ENCODE peak calls at places on chromosomes 1 and 21, in four cellular contexts. One of them, this sample, is unnamed. For H3K36me3, the result is how much of the 10 kb centered on the place peaks cover.

GRCh38 chr1:161681879-161682278 is 18.9 kb downstream of the FCGR2B start:
- DNase-seq in WERI-Rb-1: no peak
- DNase-seq in PC-9: no peak
- DNase-seq in naive thymus-derived CD4-positive, alpha-beta T cell: no peak
- DNase-seq in this sample: no peak

GRCh38 chr1:67832737-67833594 is at the start of gene GNG12:
- DNase-seq in WERI-Rb-1: peak
- DNase-seq in PC-9: peak
- DNase-seq in naive thymus-derived CD4-positive, alpha-beta T cell: no peak
- DNase-seq in this sample: peak

GRCh38 chr1:48061162-48062136 is 64.3 kb upstream of the TRABD2B start:
- DNase-seq in PC-9: no peak
- DNase-seq in naive thymus-derived CD4-positive, alpha-beta T cell: no peak
- DNase-seq in WERI-Rb-1: peak
- DNase-seq in this sample: peak

GRCh38 chr1:77313491-77313890 is 31.7 kb downstream of the AK5 start:
- DNase-seq in WERI-Rb-1: peak
- DNase-seq in naive thymus-derived CD4-positive, alpha-beta T cell: peak
- DNase-seq in PC-9: no peak
- DNase-seq in this sample: peak

GRCh38 chr21:39911286-39911685 is 44.0 kb downstream of the PCP4 start:
- DNase-seq in PC-9: no peak
- DNase-seq in naive thymus-derived CD4-positive, alpha-beta T cell: no peak
- DNase-seq in WERI-Rb-1: peak
- DNase-seq in this sample: no peak

GRCh38 chr1:111878096-111878495 is 111.4 kb downstream of the KCND3 start:
- DNase-seq in naive thymus-derived CD4-positive, alpha-beta T cell: no peak
- DNase-seq in PC-9: no peak
- DNase-seq in WERI-Rb-1: no peak
- DNase-seq in this sample: no peak

GRCh38 chr1:38558055-38558454 is 301.5 kb downstream of the RRAGC start:
- DNase-seq in PC-9: no peak
- DNase-seq in WERI-Rb-1: no peak
- DNase-seq in naive thymus-derived CD4-positive, alpha-beta T cell: no peak
- DNase-seq in this sample: no peak

GRCh38 chr21:33760641-33761103 is 118.4 kb downstream of the ITSN1 start:
- DNase-seq in WERI-Rb-1: no peak
- DNase-seq in naive thymus-derived CD4-positive, alpha-beta T cell: no peak
- DNase-seq in PC-9: no peak
- DNase-seq in this sample: no peak

GRCh38 chr1:235864965-235865525 is 1.7 kb downstream of the LYST start:
- DNase-seq in WERI-Rb-1: no peak
- DNase-seq in PC-9: no peak
- DNase-seq in naive thymus-derived CD4-positive, alpha-beta T cell: no peak
- DNase-seq in this sample: no peak

GRCh38 chr1:156500847-156501686 is 492 bp upstream of the MEF2D start:
- DNase-seq in WERI-Rb-1: peak
- DNase-seq in PC-9: peak
- DNase-seq in naive thymus-derived CD4-positive, alpha-beta T cell: peak
- DNase-seq in this sample: peak

GRCh38 chr1:234862360-234862943 is 252.5 kb upstream of the IRF2BP2 start:
- DNase-seq in naive thymus-derived CD4-positive, alpha-beta T cell: no peak
- DNase-seq in PC-9: no peak
- DNase-seq in WERI-Rb-1: no peak
- DNase-seq in this sample: no peak

GRCh38 chr1:152218762-152219436 is 5.1 kb downstream of the HRNR start:
- DNase-seq in PC-9: no peak
- DNase-seq in naive thymus-derived CD4-positive, alpha-beta T cell: no peak
- DNase-seq in WERI-Rb-1: no peak
- DNase-seq in this sample: no peak

GRCh38 chr1:151282883-151283725 is 1.0 kb downstream of the ZNF687 start:
- DNase-seq in PC-9: peak
- DNase-seq in WERI-Rb-1: peak
- DNase-seq in naive thymus-derived CD4-positive, alpha-beta T cell: peak
- DNase-seq in this sample: no peak

GRCh38 chr1:171753685-171754380 is 12.0 kb upstream of the VAMP4 start:
- DNase-seq in PC-9: no peak
- DNase-seq in WERI-Rb-1: no peak
- DNase-seq in naive thymus-derived CD4-positive, alpha-beta T cell: no peak
- DNase-seq in this sample: no peak

GRCh38 chr1:232305020-232305419 is 324.9 kb downstream of the SIPA1L2 start:
- DNase-seq in PC-9: no peak
- DNase-seq in WERI-Rb-1: no peak
- DNase-seq in naive thymus-derived CD4-positive, alpha-beta T cell: no peak
- DNase-seq in this sample: no peak

GRCh38 chr1:243628476-243628907 is 221.6 kb downstream of the AKT3 start:
- DNase-seq in PC-9: no peak
- DNase-seq in WERI-Rb-1: no peak
- DNase-seq in naive thymus-derived CD4-positive, alpha-beta T cell: no peak
- DNase-seq in this sample: no peak

GRCh38 chr1:119133987-119134386 is 6.5 kb downstream of the WARS2 start:
- DNase-seq in PC-9: no peak
- DNase-seq in WERI-Rb-1: no peak
- DNase-seq in naive thymus-derived CD4-positive, alpha-beta T cell: no peak
- DNase-seq in this sample: no peak

GRCh38 chr1:1001631-1002300 is 1.9 kb upstream of the HES4 start:
- DNase-seq in naive thymus-derived CD4-positive, alpha-beta T cell: peak
- DNase-seq in WERI-Rb-1: peak
- DNase-seq in PC-9: peak
- DNase-seq in this sample: no peak

GRCh38 chr1:83694449-83694848 is 304.5 kb downstream of the TTLL7 start:
- DNase-seq in PC-9: no peak
- DNase-seq in naive thymus-derived CD4-positive, alpha-beta T cell: no peak
- DNase-seq in WERI-Rb-1: peak
- DNase-seq in this sample: no peak

GRCh38 chr1:83692524-83693336 is 306.2 kb downstream of the TTLL7 start:
- DNase-seq in PC-9: peak
- DNase-seq in WERI-Rb-1: peak
- DNase-seq in naive thymus-derived CD4-positive, alpha-beta T cell: peak
- DNase-seq in this sample: peak

GRCh38 chr1:83697220-83697619 is 301.7 kb downstream of the TTLL7 start:
- DNase-seq in PC-9: no peak
- DNase-seq in WERI-Rb-1: no peak
- DNase-seq in naive thymus-derived CD4-positive, alpha-beta T cell: no peak
- DNase-seq in this sample: no peak

GRCh38 chr1:83689900-83690868 is 308.7 kb downstream of the TTLL7 start:
- DNase-seq in PC-9: no peak
- DNase-seq in WERI-Rb-1: no peak
- DNase-seq in naive thymus-derived CD4-positive, alpha-beta T cell: no peak
- DNase-seq in this sample: no peak

DNA sequence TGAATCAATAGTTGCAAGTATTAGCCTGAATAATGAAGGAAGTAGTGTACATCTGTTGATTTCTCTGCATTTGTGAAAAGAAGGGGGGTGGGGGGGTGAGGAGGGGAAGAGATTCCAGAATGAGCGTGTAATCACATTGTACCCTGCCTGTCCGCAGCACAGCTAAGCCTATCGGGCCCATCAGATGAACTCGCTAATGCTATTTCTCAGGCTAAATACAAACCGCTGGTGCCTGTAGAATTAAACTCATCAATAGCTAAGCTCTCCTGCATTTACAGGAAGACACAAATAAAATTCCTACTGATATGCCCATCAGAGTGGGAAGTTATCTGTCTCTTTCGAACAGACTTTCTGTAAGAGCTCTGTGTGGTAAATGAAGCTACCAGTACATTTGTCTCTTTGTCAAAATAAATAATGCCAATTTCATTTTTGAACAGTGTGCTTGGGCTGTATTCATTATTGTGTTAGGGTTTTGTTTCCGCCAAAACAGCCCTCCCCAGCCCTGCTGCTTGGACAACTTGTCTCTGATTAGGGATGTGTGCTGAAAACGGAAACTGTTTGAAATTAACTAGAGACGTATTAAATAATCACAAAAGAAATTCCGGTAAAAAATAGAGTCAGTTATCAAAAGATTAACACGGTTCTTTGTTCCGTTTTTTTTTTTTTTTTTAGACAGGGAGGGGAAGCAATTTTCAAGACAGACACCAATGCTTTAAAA is 305.4 kb downstream of the TTLL7 start:
- DNase-seq in PC-9: peak
- DNase-seq in naive thymus-derived CD4-positive, alpha-beta T cell: no peak
- DNase-seq in WERI-Rb-1: peak
- DNase-seq in this sample: no peak
- H3K4me3 ChIP-seq in PC-9: no peak
- H3K4me3 ChIP-seq in naive thymus-derived CD4-positive, alpha-beta T cell: no peak
- H3K4me3 ChIP-seq in WERI-Rb-1: peak
- H3K4me3 ChIP-seq in this sample: no peak

DNA sequence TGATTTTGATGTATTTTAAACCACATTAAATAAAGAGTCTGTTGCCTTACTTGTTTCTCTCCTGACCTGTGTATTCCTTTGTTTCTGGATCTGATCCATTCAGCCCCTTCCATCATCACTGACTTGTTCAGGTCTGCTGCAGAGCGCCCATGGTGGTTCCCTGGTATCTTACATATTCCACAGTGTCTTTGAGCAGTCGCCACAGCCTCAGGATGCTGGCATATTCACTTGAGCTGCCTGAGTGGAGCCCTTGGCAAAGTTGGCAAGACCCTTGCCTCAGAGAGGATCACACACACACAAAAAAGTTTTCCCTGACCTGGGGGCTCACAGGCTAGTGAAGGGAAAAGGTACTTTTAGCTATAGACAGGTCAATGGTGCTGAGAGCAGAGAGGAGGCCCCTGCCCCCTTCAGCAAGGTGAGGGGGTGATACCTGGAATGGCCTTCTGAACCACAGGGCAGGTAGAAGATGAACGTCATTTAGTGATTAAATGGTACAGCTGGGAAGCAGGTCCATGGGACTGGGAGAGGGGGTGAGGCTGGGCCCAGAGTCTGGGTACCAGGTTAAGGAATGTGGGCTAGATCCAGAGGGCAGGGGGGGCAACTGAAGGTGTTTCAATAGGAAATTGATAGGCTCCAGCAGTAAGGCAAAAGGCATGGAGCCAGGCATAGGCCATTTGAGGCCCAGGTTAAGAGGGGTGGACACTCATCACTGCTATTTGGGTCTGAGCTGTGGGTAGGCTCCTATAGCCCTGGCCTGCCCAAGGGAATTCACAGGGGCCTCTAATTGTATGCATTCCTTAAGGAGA is 2.0 kb upstream of the CCDC28B start:
- DNase-seq in WERI-Rb-1: no peak
- DNase-seq in PC-9: no peak
- DNase-seq in naive thymus-derived CD4-positive, alpha-beta T cell: no peak
- DNase-seq in this sample: no peak
- H3K36me3 ChIP-seq in WERI-Rb-1: under half
- H3K36me3 ChIP-seq in PC-9: under half
- H3K36me3 ChIP-seq in naive thymus-derived CD4-positive, alpha-beta T cell: under half
- H3K36me3 ChIP-seq in this sample: under half

DNA sequence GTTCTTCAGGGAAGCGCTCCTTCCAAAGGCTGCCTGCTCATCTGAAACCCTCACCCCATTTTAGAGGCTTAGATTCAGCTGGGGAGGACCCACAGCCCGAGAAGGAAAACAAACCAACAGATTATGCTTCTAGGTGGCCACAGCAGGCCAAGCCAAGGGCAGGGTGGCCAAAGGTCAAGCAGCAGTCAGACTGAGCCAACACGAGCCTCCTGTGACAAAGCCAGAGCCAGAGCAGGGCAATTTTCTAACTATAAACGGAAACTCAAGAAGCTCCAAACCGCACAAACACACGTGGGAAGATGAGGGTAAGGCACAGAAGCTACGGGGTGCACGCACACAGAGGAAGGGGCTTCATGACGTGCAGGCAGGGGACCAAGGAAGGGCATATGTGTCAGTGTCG is 64.1 kb downstream of the PLEKHA6 start:
- DNase-seq in WERI-Rb-1: no peak
- DNase-seq in PC-9: peak
- DNase-seq in naive thymus-derived CD4-positive, alpha-beta T cell: no peak
- DNase-seq in this sample: no peak
- H3K4me3 ChIP-seq in WERI-Rb-1: no peak
- H3K4me3 ChIP-seq in PC-9: peak
- H3K4me3 ChIP-seq in naive thymus-derived CD4-positive, alpha-beta T cell: no peak
- H3K4me3 ChIP-seq in this sample: no peak

GRCh38 chr1:90936731-90937130 is 85.1 kb downstream of the ZNF644 start:
- DNase-seq in PC-9: no peak
- DNase-seq in WERI-Rb-1: no peak
- DNase-seq in naive thymus-derived CD4-positive, alpha-beta T cell: no peak
- DNase-seq in this sample: no peak
- H3K36me3 ChIP-seq in PC-9: under half
- H3K36me3 ChIP-seq in WERI-Rb-1: under half
- H3K36me3 ChIP-seq in naive thymus-derived CD4-positive, alpha-beta T cell: under half
- H3K36me3 ChIP-seq in this sample: under half

GRCh38 chr1:200042119-200042436 is 14.6 kb downstream of the NR5A2 start:
- DNase-seq in PC-9: no peak
- DNase-seq in naive thymus-derived CD4-positive, alpha-beta T cell: no peak
- DNase-seq in WERI-Rb-1: no peak
- DNase-seq in this sample: no peak
- H3K4me3 ChIP-seq in PC-9: no peak
- H3K4me3 ChIP-seq in naive thymus-derived CD4-positive, alpha-beta T cell: no peak
- H3K4me3 ChIP-seq in WERI-Rb-1: peak
- H3K4me3 ChIP-seq in this sample: peak

GRCh38 chr1:158075078-158075477 is 81.6 kb downstream of the KIRREL1 start:
- DNase-seq in PC-9: no peak
- DNase-seq in WERI-Rb-1: no peak
- DNase-seq in naive thymus-derived CD4-positive, alpha-beta T cell: no peak
- DNase-seq in this sample: no peak
- H3K36me3 ChIP-seq in PC-9: under half
- H3K36me3 ChIP-seq in WERI-Rb-1: half or more
- H3K36me3 ChIP-seq in naive thymus-derived CD4-positive, alpha-beta T cell: under half
- H3K36me3 ChIP-seq in this sample: under half

DNA sequence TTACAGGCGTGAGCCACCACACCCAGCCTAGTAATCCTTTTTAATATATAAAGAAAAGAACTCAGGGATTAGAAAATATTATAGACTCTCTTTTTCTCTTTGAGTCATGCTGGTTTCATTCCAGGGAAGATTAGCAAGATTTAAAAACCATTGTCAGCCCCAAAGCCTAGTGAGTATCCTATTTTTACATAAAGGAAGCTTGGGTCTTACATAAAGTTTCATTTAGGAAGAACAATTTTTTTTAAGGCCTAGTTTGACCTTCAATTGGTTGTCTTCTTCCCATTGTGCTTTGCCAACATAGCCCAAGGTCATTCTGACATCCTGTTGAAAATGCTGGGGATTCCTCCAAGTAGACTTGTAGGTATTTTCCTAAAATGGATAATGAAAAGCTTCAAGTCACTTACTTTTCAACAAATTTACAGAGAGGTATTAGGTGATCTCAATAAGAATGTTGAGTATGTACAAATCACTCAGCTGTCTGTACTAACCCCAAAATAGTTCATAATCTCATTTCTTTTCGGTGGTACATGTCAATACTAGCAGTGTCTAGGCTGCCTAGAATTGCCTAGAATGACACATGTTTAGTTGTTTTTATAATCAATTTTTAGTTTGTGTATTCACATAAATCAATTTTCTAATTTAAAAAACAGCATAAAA is 4.3 kb upstream of the KIF14 start:
- DNase-seq in WERI-Rb-1: no peak
- DNase-seq in naive thymus-derived CD4-positive, alpha-beta T cell: no peak
- DNase-seq in PC-9: no peak
- DNase-seq in this sample: no peak
- H3K4me3 ChIP-seq in WERI-Rb-1: no peak
- H3K4me3 ChIP-seq in naive thymus-derived CD4-positive, alpha-beta T cell: no peak
- H3K4me3 ChIP-seq in PC-9: no peak
- H3K4me3 ChIP-seq in this sample: no peak